ENCODE peak calls at places on chromosome 19, in eight cellular contexts. One of them, this sample, is unnamed.
A peak's percentile ranks its signal among the peaks of the same experiment; 100 is the strongest.

GRCh38 chr19:45406957-45407375 is 522 bp downstream of the POLR1G start:
- DNase-seq in transverse colon: no peak
- DNase-seq in aorta: no peak
- DNase-seq in tibial artery: no peak
- DNase-seq in GM23338: no peak
- DNase-seq in body of pancreas: no peak
- DNase-seq in pancreas: no peak
- DNase-seq in mesendoderm: no peak
- DNase-seq in this sample: no peak

GRCh38 chr19:18253716-18254115 is 20.5 kb downstream of the IQCN start:
- DNase-seq in transverse colon: peak; percentile 79
- DNase-seq in aorta: no peak
- DNase-seq in tibial artery: no peak
- DNase-seq in GM23338: no peak
- DNase-seq in body of pancreas: no peak
- DNase-seq in pancreas: no peak
- DNase-seq in mesendoderm: no peak
- DNase-seq in this sample: no peak

GRCh38 chr19:12676384-12676792 is 5.3 kb downstream of the DHPS start:
- DNase-seq in transverse colon: peak; percentile 86
- DNase-seq in aorta: peak; percentile 89
- DNase-seq in tibial artery: peak; percentile 75
- DNase-seq in GM23338: peak; percentile 96
- DNase-seq in body of pancreas: peak; percentile 82
- DNase-seq in pancreas: peak; percentile 85
- DNase-seq in mesendoderm: peak; percentile 93
- DNase-seq in this sample: peak; percentile 90

GRCh38 chr19:49890349-49891311 is 6.1 kb downstream of the IL4I1 start:
- DNase-seq in transverse colon: peak; percentile 67
- DNase-seq in aorta: no peak
- DNase-seq in tibial artery: no peak
- DNase-seq in GM23338: peak; percentile 80
- DNase-seq in body of pancreas: peak; percentile 45
- DNase-seq in pancreas: peak; percentile 55
- DNase-seq in mesendoderm: no peak
- DNase-seq in this sample: peak; percentile 57

GRCh38 chr19:3516675-3517207 is 10.6 kb downstream of the FZR1 start:
- DNase-seq in transverse colon: peak; percentile 58
- DNase-seq in aorta: no peak
- DNase-seq in tibial artery: no peak
- DNase-seq in GM23338: no peak
- DNase-seq in body of pancreas: peak; percentile 64
- DNase-seq in pancreas: peak; percentile 59
- DNase-seq in mesendoderm: no peak
- DNase-seq in this sample: no peak

GRCh38 chr19:48353682-48354081 is 10.1 kb downstream of the TMEM143 start:
- DNase-seq in transverse colon: no peak
- DNase-seq in aorta: no peak
- DNase-seq in tibial artery: no peak
- DNase-seq in GM23338: no peak
- DNase-seq in body of pancreas: no peak
- DNase-seq in pancreas: no peak
- DNase-seq in mesendoderm: no peak
- DNase-seq in this sample: no peak

GRCh38 chr19:41299755-41300089 is 10.2 kb upstream of the CCDC97 start:
- DNase-seq in transverse colon: peak; percentile 66
- DNase-seq in aorta: peak; percentile 80
- DNase-seq in tibial artery: peak; percentile 76
- DNase-seq in GM23338: no peak
- DNase-seq in body of pancreas: no peak
- DNase-seq in pancreas: no peak
- DNase-seq in mesendoderm: no peak
- DNase-seq in this sample: no peak

GRCh38 chr19:29259867-29260281 is 46.9 kb upstream of the UQCRFS1 start:
- DNase-seq in transverse colon: no peak
- DNase-seq in aorta: no peak
- DNase-seq in tibial artery: no peak
- DNase-seq in GM23338: no peak
- DNase-seq in body of pancreas: no peak
- DNase-seq in pancreas: no peak
- DNase-seq in mesendoderm: no peak
- DNase-seq in this sample: no peak

GRCh38 chr19:18046066-18046718 is 38.2 kb downstream of the ARRDC2 start:
- DNase-seq in transverse colon: peak; percentile 15
- DNase-seq in aorta: peak; percentile 56
- DNase-seq in tibial artery: no peak
- DNase-seq in GM23338: no peak
- DNase-seq in body of pancreas: peak; percentile 43
- DNase-seq in pancreas: no peak
- DNase-seq in mesendoderm: peak; percentile 18
- DNase-seq in this sample: no peak

GRCh38 chr19:41570639-41571112 is 5.3 kb upstream of the CEACAM21 start:
- DNase-seq in transverse colon: peak; percentile 84
- DNase-seq in aorta: peak; percentile 83
- DNase-seq in tibial artery: peak; percentile 82
- DNase-seq in GM23338: peak; percentile 94
- DNase-seq in body of pancreas: peak; percentile 81
- DNase-seq in pancreas: peak; percentile 80
- DNase-seq in mesendoderm: peak; percentile 85
- DNase-seq in this sample: peak; percentile 91

GRCh38 chr19:46670874-46671273 is 9.9 kb upstream of the DACT3 start:
- DNase-seq in transverse colon: no peak
- DNase-seq in aorta: no peak
- DNase-seq in tibial artery: no peak
- DNase-seq in GM23338: no peak
- DNase-seq in body of pancreas: no peak
- DNase-seq in pancreas: no peak
- DNase-seq in mesendoderm: no peak
- DNase-seq in this sample: no peak

GRCh38 chr19:29674374-29675119 is 9.3 kb downstream of the PLEKHF1 start:
- DNase-seq in transverse colon: no peak
- DNase-seq in aorta: no peak
- DNase-seq in tibial artery: no peak
- DNase-seq in GM23338: no peak
- DNase-seq in body of pancreas: no peak
- DNase-seq in pancreas: no peak
- DNase-seq in mesendoderm: no peak
- DNase-seq in this sample: no peak

GRCh38 chr19:44808463-44809371 is at the start of gene BCAM:
- DNase-seq in transverse colon: peak; percentile 70
- DNase-seq in aorta: peak; percentile 89
- DNase-seq in tibial artery: peak; percentile 67
- DNase-seq in GM23338: peak; percentile 83
- DNase-seq in body of pancreas: peak; percentile 90
- DNase-seq in pancreas: peak; percentile 76
- DNase-seq in mesendoderm: peak; percentile 56
- DNase-seq in this sample: peak; percentile 85

GRCh38 chr19:47836038-47836437 is 14.3 kb downstream of the CRX start:
- DNase-seq in transverse colon: no peak
- DNase-seq in aorta: no peak
- DNase-seq in tibial artery: no peak
- DNase-seq in GM23338: no peak
- DNase-seq in body of pancreas: no peak
- DNase-seq in pancreas: no peak
- DNase-seq in mesendoderm: peak; percentile 44
- DNase-seq in this sample: no peak

GRCh38 chr19:47005873-47006272 is 13.8 kb upstream of the NPAS1 start:
- DNase-seq in transverse colon: no peak
- DNase-seq in aorta: no peak
- DNase-seq in tibial artery: no peak
- DNase-seq in GM23338: peak; percentile 45
- DNase-seq in body of pancreas: no peak
- DNase-seq in pancreas: no peak
- DNase-seq in mesendoderm: peak; percentile 47
- DNase-seq in this sample: no peak

GRCh38 chr19:51810228-51810627 is 15.3 kb downstream of the FPR3 start:
- DNase-seq in transverse colon: no peak
- DNase-seq in aorta: no peak
- DNase-seq in tibial artery: no peak
- DNase-seq in GM23338: peak; percentile 27
- DNase-seq in body of pancreas: no peak
- DNase-seq in pancreas: no peak
- DNase-seq in mesendoderm: no peak
- DNase-seq in this sample: no peak

GRCh38 chr19:51808333-51808986 is 13.5 kb downstream of the FPR3 start:
- DNase-seq in transverse colon: no peak
- DNase-seq in aorta: no peak
- DNase-seq in tibial artery: no peak
- DNase-seq in GM23338: no peak
- DNase-seq in body of pancreas: no peak
- DNase-seq in pancreas: no peak
- DNase-seq in mesendoderm: no peak
- DNase-seq in this sample: no peak

GRCh38 chr19:51807111-51807701 is 12.2 kb downstream of the FPR3 start:
- DNase-seq in transverse colon: peak; percentile 29
- DNase-seq in aorta: no peak
- DNase-seq in tibial artery: no peak
- DNase-seq in GM23338: peak; percentile 83
- DNase-seq in body of pancreas: peak; percentile 13
- DNase-seq in pancreas: no peak
- DNase-seq in mesendoderm: peak; percentile 98
- DNase-seq in this sample: peak; percentile 85

GRCh38 chr19:51809787-51810186 is 14.8 kb downstream of the FPR3 start:
- DNase-seq in transverse colon: no peak
- DNase-seq in aorta: no peak
- DNase-seq in tibial artery: peak; percentile 70
- DNase-seq in GM23338: no peak
- DNase-seq in body of pancreas: no peak
- DNase-seq in pancreas: no peak
- DNase-seq in mesendoderm: no peak
- DNase-seq in this sample: peak; percentile 47

GRCh38 chr19:51807925-51808324 is 13.0 kb downstream of the FPR3 start:
- DNase-seq in transverse colon: no peak
- DNase-seq in aorta: no peak
- DNase-seq in tibial artery: no peak
- DNase-seq in GM23338: no peak
- DNase-seq in body of pancreas: no peak
- DNase-seq in pancreas: no peak
- DNase-seq in mesendoderm: no peak
- DNase-seq in this sample: no peak
- H3K27ac ChIP-seq in transverse colon: no peak overlapping the region
- H3K27ac ChIP-seq in aorta: no peak overlapping the region
- H3K27ac ChIP-seq in tibial artery: no peak overlapping the region
- H3K27ac ChIP-seq in GM23338: peak overlapping the region; percentile 65
- H3K27ac ChIP-seq in body of pancreas: no peak overlapping the region
- H3K27ac ChIP-seq in pancreas: no peak overlapping the region
- H3K27ac ChIP-seq in mesendoderm: peak overlapping the region; percentile 82
- H3K27ac ChIP-seq in this sample: no peak overlapping the region

DNA sequence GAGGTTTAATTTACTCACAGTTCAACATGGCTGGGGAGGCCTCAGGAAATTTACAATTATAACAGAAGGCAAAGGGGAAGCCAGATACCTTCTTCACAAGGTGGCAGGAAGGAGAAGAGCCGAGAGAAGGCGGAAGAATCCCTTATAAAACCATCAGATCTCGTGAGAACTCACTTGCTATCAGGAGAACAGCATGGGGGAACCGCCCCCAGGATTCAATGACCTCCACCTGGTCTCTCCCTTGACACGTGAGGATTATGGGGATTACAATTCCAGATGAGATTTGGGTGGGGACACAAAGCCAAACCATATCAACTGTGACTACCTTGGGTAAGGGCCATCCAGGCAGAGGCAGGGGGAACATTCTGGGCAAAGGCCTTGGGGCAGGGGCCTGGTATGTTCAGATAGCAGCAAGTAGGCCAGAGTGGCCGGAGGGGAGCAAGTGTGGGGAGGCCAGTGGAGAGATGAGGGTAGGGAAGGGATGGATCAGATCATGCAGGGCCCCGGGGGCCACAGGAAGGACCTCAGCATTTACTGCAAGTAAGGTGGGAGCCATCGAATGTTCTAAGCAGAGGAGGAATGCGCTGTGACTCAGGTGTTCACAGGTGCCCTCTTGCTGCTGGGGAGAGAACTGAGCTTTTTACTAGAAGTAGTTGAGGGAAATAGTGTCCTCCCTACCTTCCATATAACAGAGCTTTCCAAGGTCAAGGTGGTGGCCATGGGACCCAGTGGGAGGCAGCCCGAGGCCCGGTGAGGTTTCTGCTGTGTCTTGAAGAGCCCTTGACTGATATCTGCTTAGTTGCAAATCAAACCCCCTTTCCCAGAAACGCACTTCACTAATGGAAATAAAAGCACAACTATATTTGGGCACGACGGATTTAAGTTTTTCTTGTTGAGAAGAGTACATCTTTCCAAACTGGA is 18.0 kb downstream of the RAB3D start:
- DNase-seq in transverse colon: no peak
- DNase-seq in aorta: no peak
- DNase-seq in tibial artery: no peak
- DNase-seq in GM23338: peak; percentile 48
- DNase-seq in body of pancreas: no peak
- DNase-seq in pancreas: no peak
- DNase-seq in mesendoderm: peak; percentile 42
- DNase-seq in this sample: no peak
- H3K27ac ChIP-seq in transverse colon: no peak overlapping the region
- H3K27ac ChIP-seq in aorta: no peak overlapping the region
- H3K27ac ChIP-seq in tibial artery: no peak overlapping the region
- H3K27ac ChIP-seq in GM23338: peak overlapping the region; percentile 27
- H3K27ac ChIP-seq in body of pancreas: no peak overlapping the region
- H3K27ac ChIP-seq in pancreas: no peak overlapping the region
- H3K27ac ChIP-seq in mesendoderm: no peak overlapping the region
- H3K27ac ChIP-seq in this sample: no peak overlapping the region

GRCh38 chr19:2185734-2186070 is 22.0 kb downstream of the DOT1L start:
- DNase-seq in transverse colon: no peak
- DNase-seq in aorta: no peak
- DNase-seq in tibial artery: no peak
- DNase-seq in GM23338: no peak
- DNase-seq in body of pancreas: no peak
- DNase-seq in pancreas: no peak
- DNase-seq in mesendoderm: no peak
- DNase-seq in this sample: no peak
- H3K27ac ChIP-seq in transverse colon: peak overlapping the region; percentile 79
- H3K27ac ChIP-seq in aorta: no peak overlapping the region
- H3K27ac ChIP-seq in tibial artery: peak overlapping the region; percentile 85
- H3K27ac ChIP-seq in GM23338: peak overlapping the region; percentile 66
- H3K27ac ChIP-seq in body of pancreas: peak overlapping the region; percentile 34
- H3K27ac ChIP-seq in pancreas: no peak overlapping the region
- H3K27ac ChIP-seq in mesendoderm: no peak overlapping the region
- H3K27ac ChIP-seq in this sample: peak overlapping the region; percentile 53

DNA sequence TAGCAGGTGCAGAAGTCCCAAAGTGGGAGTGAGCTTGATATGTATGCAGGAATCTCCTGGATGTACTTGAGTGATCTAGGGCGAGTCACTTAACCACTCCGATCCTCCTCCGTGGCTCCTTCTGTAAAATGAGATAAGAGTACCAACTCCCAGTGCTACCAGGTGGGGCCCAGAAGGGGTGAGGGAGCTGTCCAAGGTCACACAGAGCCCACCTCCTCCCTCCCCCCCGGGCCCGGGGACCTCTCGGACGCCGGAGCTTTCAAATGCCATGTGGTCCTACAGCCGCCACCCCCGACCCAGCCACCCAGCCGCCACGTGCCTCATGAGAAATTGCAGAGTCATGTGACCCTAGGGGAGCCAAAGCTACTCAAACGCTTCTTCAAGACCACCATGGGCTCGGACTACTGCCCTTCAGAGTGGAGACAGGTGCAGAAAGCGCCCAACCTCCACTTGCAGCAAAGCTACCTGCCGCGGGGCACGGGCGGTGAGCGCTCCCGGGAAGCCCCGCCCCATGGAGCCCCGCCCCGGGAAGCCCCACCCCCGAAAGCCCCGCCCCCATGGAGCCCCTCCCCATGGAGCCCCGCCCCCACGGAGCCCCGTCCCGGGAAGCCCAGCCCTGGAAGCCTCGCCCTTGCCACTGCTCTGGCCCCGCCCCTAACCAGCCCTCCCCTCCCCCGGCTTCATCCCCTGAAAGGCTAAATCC is 10.1 kb upstream of the ZNF358 start:
- DNase-seq in transverse colon: peak; percentile 74
- DNase-seq in aorta: peak; percentile 72
- DNase-seq in tibial artery: no peak
- DNase-seq in GM23338: peak; percentile 80
- DNase-seq in body of pancreas: no peak
- DNase-seq in pancreas: peak; percentile 70
- DNase-seq in mesendoderm: peak; percentile 37
- DNase-seq in this sample: peak; percentile 51
- H3K27ac ChIP-seq in transverse colon: peak overlapping the region; percentile 76
- H3K27ac ChIP-seq in aorta: no peak overlapping the region
- H3K27ac ChIP-seq in tibial artery: peak overlapping the region; percentile 33
- H3K27ac ChIP-seq in GM23338: no peak overlapping the region
- H3K27ac ChIP-seq in body of pancreas: no peak overlapping the region
- H3K27ac ChIP-seq in pancreas: no peak overlapping the region
- H3K27ac ChIP-seq in mesendoderm: no peak overlapping the region
- H3K27ac ChIP-seq in this sample: no peak overlapping the region

This sample was measured in testis.